ENCODE peak calls at places on chromosomes 13 and 19, in ten cellular contexts. O, R, A, X, C, T, H, Z, M and U are unnamed samples.

GRCh38 chr13:80082396-80083096 is 258.4 kb downstream of the SPRY2 start:
- DNase-seq in T (no peak), H (no peak), A (peak), O (no peak), R (peak), X (no peak), M (no peak), C (no peak), Z (no peak), U (no peak)

GRCh38 chr19:14446336-14447036 is 13.4 kb downstream of the PKN1 start:
- DNase-seq in T (no peak), M (no peak), X (no peak), H (no peak), C (no peak), Z (no peak), O (no peak), A (no peak), R (no peak), U (no peak)

GRCh38 chr19:6733338-6734095 is 3.9 kb downstream of the GPR108 start:
- DNase-seq in H (no peak), R (no peak), Z (no peak), X (no peak), M (no peak), O (no peak), C (no peak), T (no peak), A (no peak), U (no peak)

GRCh38 chr13:86051134-86052103 is 252.2 kb upstream of the SLITRK6 start:
- DNase-seq in H (no peak), T (no peak), Z (no peak), R (peak), A (no peak), O (no peak), X (no peak), C (no peak), M (no peak), U (no peak)

GRCh38 chr19:15324791-15325519 is 7.4 kb downstream of the BRD4 start:
- DNase-seq in M (no peak), O (no peak), H (no peak), X (no peak), C (peak), R (no peak), Z (no peak), T (no peak), A (no peak), U (no peak)

GRCh38 chr13:42970824-42971669 is 21.0 kb downstream of the EPSTI1 start:
- DNase-seq in Z (peak), A (peak), T (no peak), R (peak), C (no peak), O (no peak), M (no peak), X (peak), H (no peak), U (peak)

GRCh38 chr19:7705387-7706187 is 3.7 kb upstream of the FCER2 start:
- DNase-seq in R (no peak), O (peak), X (peak), Z (no peak), C (no peak), A (no peak), M (peak), H (no peak), T (no peak), U (no peak)

GRCh38 chr19:19115954-19116353 is 22.3 kb downstream of the TMEM161A start:
- DNase-seq in M (peak), C (no peak), Z (peak), R (no peak), X (peak), O (no peak), A (no peak), H (peak), T (no peak), U (peak)

GRCh38 chr19:19181614-19182013 is 10.3 kb downstream of the BORCS8 start:
- DNase-seq in X (no peak), M (no peak), T (no peak), C (no peak), O (no peak), R (no peak), Z (no peak), H (no peak), A (no peak), U (no peak)

GRCh38 chr13:28636677-28637317 is 22.1 kb upstream of the POMP start:
- DNase-seq in A (peak), O (no peak), X (peak), R (peak), M (peak), C (no peak), Z (peak), H (peak), T (no peak), U (no peak)

GRCh38 chr13:25217023-25217909 is 45.2 kb upstream of the AMER2 start:
- DNase-seq in X (no peak), R (peak), M (no peak), O (no peak), Z (no peak), T (peak), C (no peak), H (no peak), A (peak), U (no peak)

GRCh38 chr19:33796164-33797100 is at the start of gene KCTD15:
- DNase-seq in X (no peak), T (no peak), H (peak), C (peak), Z (peak), M (no peak), O (no peak), R (peak), A (peak), U (no peak)

GRCh38 chr13:111542530-111543341 is 222.3 kb downstream of the TEX29 start:
- DNase-seq in H (no peak), R (no peak), Z (no peak), C (peak), A (no peak), X (no peak), M (no peak), T (peak), O (no peak), U (no peak)

GRCh38 chr13:32059511-32059984 is 28.0 kb downstream of the FRY start:
- DNase-seq in X (no peak), Z (no peak), H (no peak), C (no peak), T (no peak), O (no peak), A (no peak), M (no peak), R (no peak), U (no peak)

GRCh38 chr19:3443840-3444694 is 36.3 kb downstream of the SMIM24 start:
- DNase-seq in C (no peak), X (no peak), H (peak), O (no peak), A (peak), R (no peak), M (no peak), T (no peak), Z (peak), U (no peak)

GRCh38 chr19:29106353-29106885 is 106.5 kb downstream of the UQCRFS1 start:
- DNase-seq in O (peak), M (no peak), X (no peak), Z (no peak), A (no peak), H (no peak), R (no peak), C (no peak), T (peak), U (no peak)